ENCODE peak calls at places on chromosomes 16 and 17, in four cellular contexts. Y is mucosa of gallbladder; V is amygdala; J is CD8-positive, alpha-beta memory T cell. X is an unnamed sample.

GRCh38 chr16:87499189-87499486 is 6.3 kb upstream of the ZCCHC14 start:
- DNase-seq in V (no peak), Y (no peak), J (no peak), X (no peak)

GRCh38 chr17:36602924-36603384 is 1.6 kb downstream of the MRM1 start:
- DNase-seq in Y (peak), V (no peak), J (peak), X (peak)

GRCh38 chr16:47938272-47938671 is 217.5 kb downstream of the ABCC12 start:
- DNase-seq in V (no peak), Y (no peak), J (no peak), X (no peak)

GRCh38 chr16:75372236-75372856 is 61.0 kb downstream of the CFDP1 start:
- DNase-seq in Y (no peak), V (no peak), J (no peak), X (no peak)

GRCh38 chr16:30721606-30722005 is 22.6 kb downstream of the SRCAP start:
- DNase-seq in V (no peak), Y (no peak), J (no peak), X (no peak)

GRCh38 chr16:379183-379960 is 2.4 kb downstream of the PGAP6 start:
- DNase-seq in Y (peak), V (no peak), J (no peak), X (no peak)

GRCh38 chr16:67542464-67542863 is 13.8 kb downstream of the RIPOR1 start:
- DNase-seq in J (peak), V (no peak), Y (no peak), X (peak)

GRCh38 chr16:77919761-77920415 is 102.5 kb upstream of the CLEC3A start:
- DNase-seq in V (no peak), J (no peak), Y (no peak), X (no peak)

GRCh38 chr16:49492896-49493620 is 119.5 kb downstream of the C16orf78 start:
- DNase-seq in V (no peak), Y (no peak), J (no peak), X (no peak)

GRCh38 chr17:1290676-1291075 is 11.2 kb downstream of the TRARG1 start:
- DNase-seq in V (no peak), J (no peak), Y (no peak), X (no peak)

GRCh38 chr16:57113042-57113453 is 20.7 kb downstream of the CPNE2 start:
- DNase-seq in Y (no peak), V (no peak), J (no peak), X (no peak)

GRCh38 chr16:27776556-27776955 is 226.6 kb downstream of the KATNIP start:
- DNase-seq in V (peak), Y (no peak), J (no peak), X (no peak)

GRCh38 chr16:57660715-57661463 is 7.2 kb upstream of the ADGRG3 start:
- DNase-seq in V (no peak), Y (no peak), J (no peak), X (no peak)

GRCh38 chr16:81008151-81008789 is 1.3 kb downstream of the CENPN start:
- DNase-seq in Y (no peak), J (no peak), V (no peak), X (no peak)

GRCh38 chr16:2767891-2768290 is 9.2 kb downstream of the ELOB start:
- DNase-seq in V (no peak), Y (no peak), J (no peak), X (no peak)

GRCh38 chr16:88856122-88856827 is 472 bp downstream of the GALNS start:
- DNase-seq in V (no peak), J (peak), Y (no peak), X (no peak)

GRCh38 chr16:21166561-21166961 is 8.1 kb downstream of the LDAF1 start:
- DNase-seq in Y (no peak), V (no peak), J (no peak), X (no peak)

GRCh38 chr16:14650629-14651028 is 17.9 kb downstream of the BFAR start:
- DNase-seq in J (no peak), Y (no peak), V (no peak), X (no peak)

GRCh38 chr17:42979511-42980273 is at the start of gene PTGES3L:
- DNase-seq in Y (peak), J (peak), V (no peak), X (no peak)

GRCh38 chr16:84182680-84183571 is 3.9 kb downstream of the TAF1C start:
- DNase-seq in J (no peak), Y (no peak), V (no peak), X (no peak)

GRCh38 chr17:80647746-80648145 is 103.1 kb downstream of the RPTOR start:
- DNase-seq in J (no peak), V (no peak), Y (no peak), X (no peak)

GRCh38 chr16:16915771-16916170 is 536.8 kb downstream of the NPIPA7 start:
- DNase-seq in V (no peak), Y (no peak), J (no peak), X (no peak)

GRCh38 chr16:62240722-62241121 is 204.5 kb upstream of the CDH8 start:
- DNase-seq in Y (no peak), V (no peak), J (no peak), X (no peak)

GRCh38 chr16:63876096-63876495 is 1245.8 kb downstream of the CDH11 start:
- DNase-seq in V (no peak), Y (no peak), J (no peak), X (no peak)

GRCh38 chr17:82087961-82088837 is 9.8 kb downstream of the FASN start:
- DNase-seq in J (no peak), Y (no peak), V (no peak), X (no peak)

GRCh38 chr17:67920212-67920611 is 76.1 kb downstream of the C17orf58 start:
- DNase-seq in V (no peak), J (no peak), Y (no peak), X (no peak)

GRCh38 chr17:44775838-44776621 is 17.2 kb downstream of the ADAM11 start:
- DNase-seq in J (no peak), Y (peak), V (no peak), X (no peak)

GRCh38 chr16:85172465-85173071 is 60.3 kb upstream of the CIBAR2 start:
- DNase-seq in V (no peak), Y (no peak), J (no peak), X (no peak)

GRCh38 chr17:31373150-31374082 is 18.1 kb upstream of the RAB11FIP4 start:
- DNase-seq in J (no peak), V (no peak), Y (peak), X (no peak)

GRCh38 chr16:54493594-54493993 is 207.0 kb upstream of the IRX3 start:
- DNase-seq in J (no peak), Y (no peak), V (no peak), X (no peak)

X was measured in T-cell.